ENCODE peak calls at places on chromosomes 16 and 17, in seven cellular contexts. F is AG04449, C is fibroblast of pulmonary artery, N is PC-3, H is small intestine, M is left lung, K is HepG2. L is an unnamed sample.

GRCh38 chr16:72467157-72467759 is 295.3 kb upstream of the PMFBP1 start:
- DNase-seq in K (peak; percentile 69), N (peak; percentile 54), H (peak; percentile 51), C (peak; percentile 78), F (peak; percentile 10), M (no peak), L (no peak)

GRCh38 chr16:27224741-27225300 is 21.5 kb downstream of the KDM8 start:
- DNase-seq in H (no peak), C (no peak), F (no peak), K (no peak), M (peak; percentile 15), N (no peak), L (no peak)

GRCh38 chr17:43784628-43785101 is 4.4 kb downstream of the CFAP97D1 start:
- DNase-seq in H (no peak), N (peak; percentile 46), M (no peak), C (peak; percentile 62), F (peak; percentile 55), K (peak; percentile 68), L (no peak)

GRCh38 chr16:22325598-22326368 is 28.6 kb downstream of the POLR3E start:
- DNase-seq in N (no peak), F (no peak), C (no peak), H (no peak), K (no peak), M (no peak), L (no peak)

GRCh38 chr16:46812781-46813555 is 18.0 kb downstream of the C16orf87 start:
- DNase-seq in K (no peak), M (no peak), C (no peak), H (no peak), F (no peak), N (peak; percentile 11), L (no peak)

GRCh38 chr16:89335803-89336485 is 118.4 kb downstream of the ZNF778 start:
- DNase-seq in K (no peak), C (no peak), H (no peak), F (no peak), M (peak; percentile 30), N (no peak), L (no peak)

GRCh38 chr16:88299751-88300462 is 82.9 kb upstream of the ZNF469 start:
- DNase-seq in N (no peak), F (no peak), K (no peak), M (peak; percentile 64), H (no peak), C (no peak), L (no peak)

GRCh38 chr16:35102780-35103403 is 1643.5 kb downstream of the TP53TG3F start:
- DNase-seq in F (no peak), N (no peak), M (no peak), H (no peak), K (peak; percentile 3), C (no peak), L (no peak)

GRCh38 chr17:75888484-75888883 is 8.3 kb downstream of the TRIM65 start:
- DNase-seq in C (no peak), N (no peak), M (no peak), K (no peak), H (no peak), F (no peak), L (no peak)

GRCh38 chr17:4357671-4358070 is 8.8 kb downstream of the UBE2G1 start:
- DNase-seq in K (no peak), M (no peak), N (no peak), C (no peak), H (no peak), F (no peak), L (no peak)

GRCh38 chr17:75181608-75182318 is 996 bp downstream of the SUMO2 start:
- DNase-seq in N (no peak), K (no peak), M (no peak), C (no peak), F (no peak), H (peak; percentile 41), L (peak; percentile 73)

GRCh38 chr16:86809458-86809955 is 231.2 kb downstream of the FOXL1 start:
- DNase-seq in F (peak; percentile 90), N (peak; percentile 89), K (no peak), M (no peak), H (no peak), C (peak; percentile 41), L (no peak)

GRCh38 chr17:980406-981291 is 1.1 kb upstream of the NXN start:
- DNase-seq in H (peak; percentile 90), F (no peak), N (peak; percentile 89), M (no peak), C (peak; percentile 89), K (peak; percentile 84), L (no peak)

GRCh38 chr16:29992371-29992967 is 2.9 kb downstream of the HIRIP3 start:
- DNase-seq in H (no peak), K (no peak), C (peak; percentile 39), M (no peak), N (no peak), F (no peak), L (no peak)

GRCh38 chr17:77959926-77960521 is 1.5 kb downstream of the TNRC6C start:
- DNase-seq in C (peak; percentile 28), K (no peak), M (no peak), H (peak; percentile 12), N (no peak), F (no peak), L (no peak)

GRCh38 chr16:67150058-67150832 is 553 bp downstream of the B3GNT9 start:
- DNase-seq in M (no peak), C (peak; percentile 76), F (no peak), H (no peak), N (no peak), K (no peak), L (peak; percentile 75)

GRCh38 chr16:71258371-71258770 is 27.8 kb upstream of the HYDIN start:
- DNase-seq in M (no peak), N (no peak), F (no peak), K (no peak), C (no peak), H (no peak), L (no peak)

GRCh38 chr17:48723555-48724239 is 712 bp downstream of the PRAC2 start:
- DNase-seq in N (peak; percentile 81), M (no peak), H (no peak), K (no peak), F (no peak), C (no peak), L (no peak)

GRCh38 chr17:1890758-1891450 is 61.1 kb downstream of the RPA1 start:
- DNase-seq in K (no peak), N (no peak), M (no peak), C (no peak), H (no peak), F (no peak), L (no peak)

GRCh38 chr17:74514632-74515035 is 16.6 kb downstream of the CD300LB start:
- DNase-seq in N (no peak), C (no peak), H (no peak), M (no peak), K (no peak), F (no peak), L (peak; percentile 41)

GRCh38 chr16:85607331-85607765 is 5.8 kb upstream of the GSE1 start:
- DNase-seq in H (peak; percentile 50), C (no peak), N (no peak), F (no peak), K (no peak), M (no peak), L (no peak)

GRCh38 chr16:35174006-35174405 is 1714.6 kb downstream of the TP53TG3F start:
- DNase-seq in K (no peak), M (no peak), N (no peak), C (no peak), H (no peak), F (no peak), L (no peak)

GRCh38 chr17:34099859-34100258 is 155.2 kb upstream of the CCL2 start:
- DNase-seq in K (no peak), M (no peak), H (no peak), F (no peak), N (no peak), C (no peak), L (no peak)

GRCh38 chr17:69503711-69504110 is 89.2 kb downstream of the MAP2K6 start:
- DNase-seq in C (no peak), H (no peak), F (no peak), M (no peak), K (no peak), N (no peak), L (no peak)

GRCh38 chr16:7501868-7502267 is 169.2 kb downstream of the RBFOX1 start:
- DNase-seq in N (no peak), H (no peak), K (no peak), F (no peak), M (no peak), C (no peak), L (no peak)

GRCh38 chr16:7493133-7493532 is 160.5 kb downstream of the RBFOX1 start:
- DNase-seq in K (no peak), H (no peak), F (no peak), M (no peak), N (no peak), C (no peak), L (no peak)

GRCh38 chr16:7492122-7492521 is 159.5 kb downstream of the RBFOX1 start:
- DNase-seq in H (no peak), M (no peak), N (no peak), F (no peak), K (no peak), C (no peak), L (no peak)

DNA sequence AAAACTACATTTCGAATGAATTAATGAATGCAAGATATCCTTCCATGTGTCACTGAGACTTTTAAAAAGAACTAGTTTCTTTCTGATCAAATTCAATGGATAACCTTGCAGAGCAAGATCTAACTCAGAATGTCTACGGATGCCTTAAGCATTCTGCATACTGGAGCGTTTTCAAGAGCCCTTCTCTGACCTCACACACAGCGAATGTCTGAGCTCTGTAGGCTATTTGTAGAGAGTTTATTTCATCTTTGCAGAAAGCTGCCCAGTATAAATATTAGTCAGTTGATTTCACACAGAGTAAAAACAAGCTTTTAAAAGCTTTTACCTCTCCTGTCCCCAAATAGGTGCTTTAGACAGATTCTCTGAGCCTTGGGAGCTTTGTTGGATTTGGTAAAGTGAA is 165.0 kb downstream of the RBFOX1 start:
- DNase-seq in F (no peak), M (no peak), K (no peak), N (no peak), H (no peak), C (no peak), L (no peak)
- H3K4me3 ChIP-seq in F (no peak overlapping the region), M (no peak overlapping the region), K (no peak overlapping the region), N (no peak overlapping the region), H (no peak overlapping the region), C (no peak overlapping the region), L (no peak overlapping the region)

GRCh38 chr16:75565640-75566039 is 539 bp upstream of the GABARAPL2 start:
- DNase-seq in F (no peak), C (no peak), K (no peak), H (no peak), M (no peak), N (peak; percentile 3), L (no peak)
- H3K4me3 ChIP-seq in F (peak overlapping the region; percentile 84), C (peak overlapping the region; percentile 92), K (peak overlapping the region; percentile 87), H (peak overlapping the region; percentile 99), M (peak overlapping the region; percentile 100), N (peak overlapping the region; percentile 82), L (peak overlapping the region; percentile 91)

DNA sequence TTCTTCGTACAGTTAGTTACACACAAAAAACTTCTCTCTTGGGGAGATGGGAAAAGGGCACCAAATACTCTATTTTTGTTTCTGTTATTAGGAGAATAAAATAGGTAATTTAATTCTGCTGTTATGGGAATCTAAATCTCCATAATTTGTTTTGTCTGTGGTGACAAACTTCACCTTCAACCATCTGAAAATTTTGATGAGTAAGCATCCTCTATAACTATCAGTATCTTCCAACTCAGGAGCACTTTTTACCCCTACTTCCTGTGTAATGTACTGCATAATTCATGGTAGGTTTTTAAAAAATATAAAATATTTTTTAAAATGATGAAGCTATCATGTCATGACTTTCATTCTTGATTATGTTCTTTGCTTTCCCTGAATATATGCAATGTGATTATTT is 33.6 kb upstream of the CNTNAP4 start:
- DNase-seq in K (no peak), F (no peak), C (no peak), M (no peak), N (no peak), H (no peak), L (no peak)
- H3K4me3 ChIP-seq in K (no peak overlapping the region), F (no peak overlapping the region), C (no peak overlapping the region), M (no peak overlapping the region), N (no peak overlapping the region), H (no peak overlapping the region), L (no peak overlapping the region)

GRCh38 chr17:8056232-8056975 is 17.5 kb downstream of the ALOX15B start:
- DNase-seq in H (peak; percentile 72), F (no peak), K (peak; percentile 93), N (peak; percentile 88), C (peak; percentile 91), M (peak; percentile 35), L (peak; percentile 74)
- H3K4me3 ChIP-seq in H (peak overlapping the region; percentile 21), F (no peak overlapping the region), K (peak overlapping the region; percentile 38), N (peak overlapping the region; percentile 64), C (no peak overlapping the region), M (peak overlapping the region; percentile 31), L (no peak overlapping the region)